ENCODE peak calls at places on chromosomes 2 and 18, in six cellular contexts. I, F, W, Y, A and B are unnamed samples.

GRCh38 chr18:35252466-35252865 is 11.6 kb downstream of the ZNF397 start:
- DNase-seq in I (no peak), F (no peak), W (no peak), Y (no peak), A (no peak), B (no peak)

GRCh38 chr18:76948345-76948744 is 126.0 kb downstream of the ZNF236 start:
- DNase-seq in I (no peak), F (no peak), W (no peak), Y (no peak), A (no peak), B (no peak)

GRCh38 chr2:38740851-38741541 is 10.2 kb downstream of the SRSF7 start:
- DNase-seq in I (peak; percentile 72), F (peak; percentile 32), W (peak; percentile 85), Y (no peak), A (no peak), B (no peak)

GRCh38 chr2:159903404-159904126 is 105.6 kb upstream of the CD302 start:
- DNase-seq in I (no peak), F (peak; percentile 32), W (no peak), Y (no peak), A (peak; percentile 14), B (no peak)

GRCh38 chr18:23936371-23936958 is 78.1 kb upstream of the TTC39C start:
- DNase-seq in I (peak; percentile 8), F (no peak), W (no peak), Y (no peak), A (no peak), B (no peak)

GRCh38 chr2:230899786-230900185 is 25.3 kb downstream of the GPR55 start:
- DNase-seq in I (no peak), F (no peak), W (no peak), Y (no peak), A (no peak), B (no peak)

GRCh38 chr2:172452845-172453244 is 25.5 kb downstream of the ITGA6 start:
- DNase-seq in I (no peak), F (no peak), W (no peak), Y (no peak), A (no peak), B (no peak)

GRCh38 chr2:10410716-10411437 is 37.2 kb downstream of the ODC1 start:
- DNase-seq in I (no peak), F (no peak), W (no peak), Y (no peak), A (no peak), B (no peak)

GRCh38 chr2:172704072-172704936 is 31.3 kb upstream of the RAPGEF4 start:
- DNase-seq in I (peak; percentile 67), F (peak; percentile 38), W (peak; percentile 67), Y (no peak), A (no peak), B (no peak)

GRCh38 chr18:79318142-79318673 is 77.5 kb upstream of the NFATC1 start:
- DNase-seq in I (no peak), F (no peak), W (no peak), Y (no peak), A (no peak), B (no peak)

GRCh38 chr2:167398791-167399371 is 510.6 kb downstream of the XIRP2 start:
- DNase-seq in I (no peak), F (no peak), W (no peak), Y (no peak), A (no peak), B (no peak)

GRCh38 chr18:47701133-47701532 is 229.3 kb downstream of the SMAD2 start:
- DNase-seq in I (no peak), F (no peak), W (no peak), Y (no peak), A (no peak), B (no peak)

GRCh38 chr2:949894-950626 is 589 bp upstream of the SNTG2 start:
- DNase-seq in I (no peak), F (peak; percentile 21), W (no peak), Y (peak; percentile 4), A (no peak), B (no peak)

GRCh38 chr2:509888-510287 is 167.3 kb downstream of the TMEM18 start:
- DNase-seq in I (no peak), F (no peak), W (no peak), Y (no peak), A (no peak), B (no peak)

GRCh38 chr2:30663321-30663720 is 143.9 kb downstream of the CAPN13 start:
- DNase-seq in I (no peak), F (no peak), W (no peak), Y (no peak), A (no peak), B (no peak)

GRCh38 chr2:19979932-19980331 is 10.0 kb downstream of the WDR35 start:
- DNase-seq in I (peak; percentile 20), F (no peak), W (no peak), Y (no peak), A (no peak), B (no peak)

GRCh38 chr2:30472326-30472725 is 25.3 kb downstream of the LCLAT1 start:
- DNase-seq in I (no peak), F (no peak), W (no peak), Y (no peak), A (no peak), B (no peak)